ENCODE peak calls at places on chromosomes 2 and 18, in ten cellular contexts. S is choroid plexus epithelial cell, C is AG10803, G is GM12878, D is stomach, A is brain microvascular endothelial cell, M is esophagus squamous epithelium, H is astrocyte of the spinal cord, Z is psoas muscle, L is heart right ventricle. O is an unnamed sample.

GRCh38 chr2:43031471-43032224 is 194.8 kb downstream of the ZFP36L2 start:
- DNase-seq in S (no peak), C (no peak), G (no peak), D (no peak), A (no peak), M (no peak), H (no peak), Z (no peak), L (no peak), O (no peak)

GRCh38 chr18:5982332-5982731 is 87.0 kb upstream of the TMEM200C start:
- DNase-seq in S (no peak), C (no peak), G (peak; percentile 68), D (no peak), A (no peak), M (no peak), H (no peak), Z (no peak), L (no peak), O (no peak)

GRCh38 chr2:12858786-12859185 is 142.1 kb downstream of the TRIB2 start:
- DNase-seq in S (no peak), C (peak; percentile 67), G (no peak), D (no peak), A (no peak), M (no peak), H (no peak), Z (no peak), L (no peak), O (no peak)

GRCh38 chr2:182650704-182651103 is 65.4 kb upstream of the DNAJC10 start:
- DNase-seq in S (peak; percentile 75), C (peak; percentile 66), G (no peak), D (no peak), A (no peak), M (no peak), H (peak; percentile 71), Z (no peak), L (no peak), O (peak; percentile 35)

GRCh38 chr2:45904267-45904921 is 252.9 kb downstream of the PRKCE start:
- DNase-seq in S (no peak), C (peak; percentile 58), G (no peak), D (no peak), A (no peak), M (no peak), H (peak; percentile 18), Z (no peak), L (no peak), O (no peak)

GRCh38 chr18:3898866-3899613 is 449.1 kb downstream of the TGIF1 start:
- DNase-seq in S (no peak), C (no peak), G (no peak), D (no peak), A (no peak), M (no peak), H (no peak), Z (no peak), L (no peak), O (no peak)

GRCh38 chr2:88068044-88068443 is 419 bp downstream of the SMYD1 start:
- DNase-seq in S (no peak), C (no peak), G (no peak), D (no peak), A (no peak), M (no peak), H (no peak), Z (no peak), L (no peak), O (no peak)

GRCh38 chr2:104874230-104874629 is 20.3 kb downstream of the POU3F3 start:
- DNase-seq in S (no peak), C (no peak), G (no peak), D (no peak), A (no peak), M (no peak), H (no peak), Z (no peak), L (no peak), O (no peak)

GRCh38 chr2:151374426-151374825 is 17.0 kb downstream of the TNFAIP6 start:
- DNase-seq in S (peak; percentile 79), C (peak; percentile 71), G (no peak), D (no peak), A (peak; percentile 68), M (no peak), H (peak; percentile 69), Z (no peak), L (no peak), O (peak; percentile 56)

GRCh38 chr2:60550151-60550983 is 3.1 kb downstream of the BCL11A start:
- DNase-seq in S (peak; percentile 90), C (peak; percentile 84), G (no peak), D (peak; percentile 79), A (peak; percentile 83), M (peak; percentile 36), H (peak; percentile 90), Z (no peak), L (peak; percentile 81), O (peak; percentile 74)

GRCh38 chr2:24164416-24164973 is 10.4 kb upstream of the FAM228A start:
- DNase-seq in S (peak; percentile 11), C (no peak), G (peak; percentile 21), D (peak; percentile 30), A (peak; percentile 1), M (no peak), H (no peak), Z (no peak), L (no peak), O (no peak)

GRCh38 chr2:10124538-10125045 is 2.1 kb downstream of the RRM2 start:
- DNase-seq in S (peak; percentile 89), C (peak; percentile 78), G (no peak), D (no peak), A (peak; percentile 79), M (no peak), H (peak; percentile 78), Z (no peak), L (peak; percentile 57), O (no peak)

GRCh38 chr2:88668862-88669261 is 22.6 kb upstream of the RPIA start:
- DNase-seq in S (no peak), C (no peak), G (no peak), D (no peak), A (no peak), M (no peak), H (no peak), Z (no peak), L (no peak), O (no peak)

GRCh38 chr2:42009657-42010580 is 37.9 kb upstream of the PKDCC start:
- DNase-seq in S (peak; percentile 53), C (peak; percentile 30), G (no peak), D (no peak), A (no peak), M (no peak), H (peak; percentile 19), Z (no peak), L (no peak), O (no peak)

DNA sequence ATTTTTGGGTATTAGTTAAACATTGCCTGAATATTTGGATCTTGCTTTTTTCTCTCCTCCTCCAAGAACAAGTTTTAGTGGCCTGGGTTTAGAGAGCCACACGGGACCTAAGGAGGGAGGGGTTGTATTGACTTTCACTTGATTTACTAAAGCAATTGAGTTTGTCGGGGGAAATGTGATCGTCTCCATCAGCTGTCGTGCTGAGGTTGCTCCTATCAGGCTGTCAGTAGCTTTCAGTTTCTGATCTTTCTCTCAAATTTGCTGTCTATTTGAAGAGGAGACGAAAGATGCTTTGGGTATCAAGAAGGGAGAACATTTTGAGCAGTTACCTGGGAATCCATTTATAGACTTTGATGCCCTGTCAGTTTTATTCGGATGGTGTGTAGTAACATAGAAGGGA is 106.0 kb downstream of the SETBP1 start:
- DNase-seq in S (no peak), C (no peak), G (no peak), D (no peak), A (no peak), M (no peak), H (no peak), Z (no peak), L (no peak), O (no peak)
- H3K4me3 ChIP-seq in S (no peak overlapping the region), C (no peak overlapping the region), G (peak overlapping the region; percentile 41), D (no peak overlapping the region), A (no peak overlapping the region), M (no peak overlapping the region), H (no peak overlapping the region), Z (peak overlapping the region; percentile 48), L (no peak overlapping the region), O (no peak overlapping the region)

GRCh38 chr2:63486861-63487290 is 101.4 kb downstream of the WDPCP start:
- DNase-seq in S (peak; percentile 10), C (no peak), G (no peak), D (no peak), A (no peak), M (no peak), H (no peak), Z (no peak), L (no peak), O (no peak)
- TF ChIP-seq CTCF in S (peak; percentile 34), C (no peak), G (peak; percentile 11), D (no peak), A (no peak), M (no peak), H (peak; percentile 3), Z (no peak), L (no peak), O (no peak)

GRCh38 chr2:233668605-233669260 is 3.0 kb upstream of the UGT1A9 start:
- DNase-seq in S (no peak), C (no peak), G (no peak), D (no peak), A (no peak), M (no peak), H (no peak), Z (no peak), L (no peak), O (no peak)

GRCh38 chr2:233674995-233675394 is 3.3 kb downstream of the UGT1A9 start:
- DNase-seq in S (no peak), C (no peak), G (no peak), D (no peak), A (no peak), M (no peak), H (no peak), Z (no peak), L (no peak), O (no peak)

GRCh38 chr2:233674314-233674713 is 2.6 kb downstream of the UGT1A9 start:
- DNase-seq in S (no peak), C (no peak), G (no peak), D (no peak), A (no peak), M (no peak), H (no peak), Z (no peak), L (no peak), O (no peak)

GRCh38 chr2:233673896-233674295 is 2.2 kb downstream of the UGT1A9 start:
- DNase-seq in S (no peak), C (no peak), G (no peak), D (no peak), A (no peak), M (no peak), H (no peak), Z (no peak), L (no peak), O (no peak)

GRCh38 chr2:233671290-233672161 is at the start of gene UGT1A9:
- DNase-seq in S (no peak), C (no peak), G (no peak), D (no peak), A (no peak), M (no peak), H (no peak), Z (no peak), L (no peak), O (no peak)
- H3K4me3 ChIP-seq in S (no peak within 1 kb of the TSS), C (no peak within 1 kb of the TSS), G (no peak within 1 kb of the TSS), D (no peak within 1 kb of the TSS), A (no peak within 1 kb of the TSS), M (no peak within 1 kb of the TSS), H (no peak within 1 kb of the TSS), Z (no peak within 1 kb of the TSS), L (no peak within 1 kb of the TSS), O (no peak within 1 kb of the TSS)

DNA sequence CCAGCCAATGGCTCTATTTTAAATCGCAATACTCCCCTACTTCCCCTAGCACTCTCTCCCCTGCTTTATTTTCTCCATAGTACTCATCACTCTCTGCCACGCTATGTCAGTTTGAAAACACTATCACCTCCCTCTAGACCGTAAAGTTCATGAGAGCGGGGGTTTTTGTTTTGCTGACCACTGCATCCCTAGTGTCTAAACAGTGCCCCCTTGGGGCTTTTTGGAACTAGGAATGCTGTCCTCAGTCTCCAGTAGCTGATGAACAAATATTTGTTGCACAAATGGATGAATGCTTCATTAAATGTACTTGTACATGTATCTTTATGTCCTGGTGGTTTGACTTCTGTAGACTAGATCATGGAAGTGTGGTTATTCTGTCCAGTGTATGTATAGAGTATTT is 44.2 kb downstream of the ATOH8 start:
- DNase-seq in S (peak; percentile 76), C (peak; percentile 52), G (no peak), D (no peak), A (peak; percentile 20), M (no peak), H (peak; percentile 46), Z (no peak), L (no peak), O (no peak)
- TF ChIP-seq CTCF in S (peak; percentile 78), C (peak; percentile 68), G (no peak), D (no peak), A (peak; percentile 73), M (peak; percentile 25), H (peak; percentile 56), Z (peak; percentile 46), L (peak; percentile 64), O (peak; percentile 62)

O was measured in HFF-Myc.